ENCODE peak calls at places on chromosomes 7 and 10, in five cellular contexts. K, O, S, D and I are unnamed samples.

GRCh38 chr10:6464862-6465430 is 115.1 kb downstream of the PRKCQ start:
- DNase-seq in K (no peak), D (no peak), S (peak), O (no peak), I (no peak)

GRCh38 chr10:51879238-51879637 is 179.8 kb upstream of the CSTF2T start:
- DNase-seq in S (no peak), D (no peak), K (no peak), O (no peak), I (peak)

GRCh38 chr7:151308791-151309190 is 32.8 kb upstream of the NUB1 start:
- DNase-seq in S (peak), K (no peak), O (no peak), D (no peak), I (no peak)

GRCh38 chr7:4792537-4793126 is 17.2 kb downstream of the AP5Z1 start:
- DNase-seq in S (no peak), O (no peak), D (no peak), K (no peak), I (no peak)

GRCh38 chr7:91128574-91129348 is 135.5 kb upstream of the FZD1 start:
- DNase-seq in O (no peak), S (no peak), D (no peak), K (no peak), I (no peak)

GRCh38 chr7:129295015-129295423 is 70.2 kb downstream of the AHCYL2 start:
- DNase-seq in D (no peak), K (no peak), O (no peak), S (no peak), I (no peak)

GRCh38 chr10:132064082-132064755 is 1.5 kb upstream of the JAKMIP3 start:
- DNase-seq in D (no peak), O (no peak), K (no peak), S (no peak), I (no peak)

GRCh38 chr7:105776068-105776790 is 100.2 kb downstream of the ATXN7L1 start:
- DNase-seq in D (peak), O (no peak), K (no peak), S (no peak), I (no peak)

GRCh38 chr10:17109475-17110207 is 20.0 kb downstream of the CUBN start:
- DNase-seq in D (peak), O (no peak), K (no peak), S (no peak), I (no peak)

GRCh38 chr10:133178357-133179127 is 18.5 kb downstream of the KNDC1 start:
- DNase-seq in S (no peak), D (no peak), K (no peak), O (no peak), I (no peak)

GRCh38 chr10:48880016-48880705 is 59.5 kb downstream of the LRRC18 start:
- DNase-seq in D (no peak), S (no peak), K (no peak), O (no peak), I (no peak)